ENCODE peak calls at places on chromosome 16, in four cellular contexts. W is astrocyte, B is gastrocnemius medialis, S is Peyer's patch. R is an unnamed sample.

GRCh38 chr16:15644306-15644961 is 1.5 kb upstream of the MARF1 start:
- DNase-seq in W (no peak), B (no peak), S (no peak), R (no peak)

GRCh38 chr16:67213197-67214019 is 13.5 kb upstream of the TMEM208 start:
- DNase-seq in W (no peak), B (peak), S (no peak), R (no peak)

GRCh38 chr16:1188781-1189189 is 35.9 kb downstream of the CACNA1H start:
- DNase-seq in W (no peak), B (no peak), S (peak), R (no peak)

GRCh38 chr16:66516172-66516807 is 33.6 kb downstream of the TK2 start:
- DNase-seq in W (no peak), B (no peak), S (no peak), R (no peak)

GRCh38 chr16:84603115-84603816 is 14.6 kb downstream of the COTL1 start:
- DNase-seq in W (peak), B (peak), S (peak), R (peak)

GRCh38 chr16:29701214-29701555 is 22.2 kb downstream of the QPRT start:
- DNase-seq in W (no peak), B (no peak), S (no peak), R (no peak)

GRCh38 chr16:16038950-16039349 is 89.5 kb downstream of the ABCC1 start:
- DNase-seq in W (no peak), B (no peak), S (no peak), R (no peak)

GRCh38 chr16:35629001-35629400 is 2169.6 kb downstream of the TP53TG3F start:
- DNase-seq in W (no peak), B (no peak), S (no peak), R (no peak)

GRCh38 chr16:1990336-1991134 is 765 bp downstream of the SYNGR3 start:
- DNase-seq in W (no peak), B (no peak), S (peak), R (no peak)

GRCh38 chr16:8949536-8950418 is 13.9 kb downstream of the USP7 start:
- DNase-seq in W (peak), B (no peak), S (no peak), R (no peak)

GRCh38 chr16:49811630-49812334 is 44.1 kb downstream of the ZNF423 start:
- DNase-seq in W (no peak), B (peak), S (no peak), R (peak)

GRCh38 chr16:78310990-78311561 is 211.6 kb downstream of the WWOX start:
- DNase-seq in W (peak), B (no peak), S (no peak), R (no peak)

GRCh38 chr16:68486671-68487495 is 38.6 kb upstream of the SMPD3 start:
- DNase-seq in W (no peak), B (no peak), S (peak), R (no peak)

GRCh38 chr16:391885-392335 is 5.1 kb upstream of the NME4 start:
- DNase-seq in W (peak), B (no peak), S (peak), R (no peak)

GRCh38 chr16:34758835-34759234 is 1299.4 kb downstream of the TP53TG3F start:
- DNase-seq in W (no peak), B (no peak), S (no peak), R (no peak)

GRCh38 chr16:70523621-70524405 is at the start of gene SF3B3:
- DNase-seq in W (no peak), B (peak), S (peak), R (peak)

GRCh38 chr16:84986102-84986501 is 25.2 kb downstream of the ZDHHC7 start:
- DNase-seq in W (no peak), B (no peak), S (no peak), R (no peak)

GRCh38 chr16:67936876-67937605 is 391 bp upstream of the PSMB10 start:
- DNase-seq in W (no peak), B (no peak), S (peak), R (no peak)

GRCh38 chr16:28001184-28001583 is 62.3 kb downstream of the GSG1L start:
- DNase-seq in W (no peak), B (no peak), S (no peak), R (no peak)

GRCh38 chr16:8194795-8195194 is 395.5 kb downstream of the TMEM114 start:
- DNase-seq in W (no peak), B (no peak), S (no peak), R (no peak)

GRCh38 chr16:63363738-63364137 is 1327.5 kb upstream of the CDH8 start:
- DNase-seq in W (no peak), B (no peak), S (no peak), R (no peak)

GRCh38 chr16:2514333-2515179 is 804 bp downstream of the ATP6V0C start:
- DNase-seq in W (no peak), B (no peak), S (peak), R (no peak)

GRCh38 chr16:22372882-22373661 is 1.3 kb downstream of the CDR2 start:
- DNase-seq in W (no peak), B (no peak), S (no peak), R (no peak)

GRCh38 chr16:52546291-52546941 is 527 bp downstream of the TOX3 start:
- DNase-seq in W (no peak), B (no peak), S (no peak), R (no peak)

GRCh38 chr16:52543654-52544053 is 3.3 kb downstream of the TOX3 start:
- DNase-seq in W (no peak), B (no peak), S (no peak), R (no peak)

GRCh38 chr16:52547001-52547833 is at the start of gene TOX3:
- DNase-seq in W (no peak), B (no peak), S (peak), R (no peak)

GRCh38 chr16:52545157-52545543 is 1.8 kb downstream of the TOX3 start:
- DNase-seq in W (no peak), B (no peak), S (no peak), R (no peak)

GRCh38 chr16:52545544-52546262 is 1.2 kb downstream of the TOX3 start:
- DNase-seq in W (no peak), B (no peak), S (peak), R (no peak)
- H3K27ac ChIP-seq in W (no peak), B (no peak), S (no peak), R (peak)

GRCh38 chr16:3612510-3613466 is 1.4 kb upstream of the SLX4 start:
- DNase-seq in W (no peak), B (no peak), S (peak), R (no peak)
- H3K27ac ChIP-seq in W (no peak), B (no peak), S (peak), R (no peak)

GRCh38 chr16:53094013-53094630 is 39.3 kb downstream of the CHD9 start:
- DNase-seq in W (no peak), B (no peak), S (peak), R (no peak)
- H3K27ac ChIP-seq in W (no peak), B (peak), S (peak), R (peak)

GRCh38 chr16:88780100-88781062 is 4.6 kb downstream of the PIEZO1 start:
- DNase-seq in W (no peak), B (no peak), S (no peak), R (no peak)

GRCh38 chr16:88778541-88779065 is 6.4 kb downstream of the PIEZO1 start:
- DNase-seq in W (no peak), B (no peak), S (no peak), R (no peak)

GRCh38 chr16:88781140-88782077 is 3.6 kb downstream of the PIEZO1 start:
- DNase-seq in W (no peak), B (no peak), S (peak), R (no peak)

GRCh38 chr16:88777801-88778415 is 7.1 kb downstream of the PIEZO1 start:
- DNase-seq in W (no peak), B (no peak), S (no peak), R (no peak)

DNA sequence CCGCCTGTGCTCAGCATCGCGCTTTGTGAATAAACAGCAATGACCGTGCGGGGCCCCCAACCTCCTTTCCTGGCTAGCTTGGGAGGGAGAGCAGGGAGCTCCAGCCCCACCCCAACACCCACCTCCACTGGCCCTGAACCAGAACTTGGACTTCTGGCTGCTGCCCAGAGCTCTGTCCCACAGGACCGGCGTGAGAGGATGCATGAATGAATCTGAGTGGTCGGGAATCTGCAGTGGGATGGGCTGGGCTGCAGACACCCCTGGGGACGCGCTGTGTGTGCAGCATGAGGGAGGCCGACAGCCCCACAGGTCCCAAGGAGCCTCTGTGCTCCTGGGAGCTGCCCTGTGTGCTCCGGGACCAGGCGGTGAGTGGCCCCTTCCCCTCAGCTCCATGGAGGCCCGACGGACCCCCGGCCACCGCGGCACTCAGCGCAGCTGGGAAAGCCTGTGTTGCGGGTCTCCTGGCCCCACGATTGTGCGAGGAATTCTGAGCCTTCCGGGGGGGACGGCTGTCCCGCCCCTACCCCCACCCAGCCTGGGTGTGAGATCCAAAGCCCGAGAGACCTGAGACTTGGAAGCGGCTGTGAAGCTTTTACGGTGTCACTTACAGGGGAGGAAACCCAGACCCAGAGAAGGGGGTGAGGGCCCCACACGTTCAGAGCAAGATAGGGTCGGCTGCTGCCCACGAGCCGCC is 5.5 kb downstream of the PIEZO1 start:
- DNase-seq in W (no peak), B (no peak), S (no peak), R (no peak)
- H3K27ac ChIP-seq in W (no peak), B (no peak), S (peak), R (no peak)

GRCh38 chr16:14329727-14330363 is 258.7 kb downstream of the MRTFB start:
- DNase-seq in W (no peak), B (no peak), S (no peak), R (no peak)

GRCh38 chr16:14325502-14325901 is 254.4 kb downstream of the MRTFB start:
- DNase-seq in W (no peak), B (no peak), S (no peak), R (no peak)

GRCh38 chr16:14322186-14322585 is 251.1 kb downstream of the MRTFB start:
- DNase-seq in W (no peak), B (no peak), S (no peak), R (no peak)

GRCh38 chr16:14324581-14324980 is 253.5 kb downstream of the MRTFB start:
- DNase-seq in W (peak), B (no peak), S (no peak), R (no peak)

GRCh38 chr16:14325921-14326401 is 254.8 kb downstream of the MRTFB start:
- DNase-seq in W (no peak), B (no peak), S (no peak), R (no peak)
- H3K27ac ChIP-seq in W (no peak), B (peak), S (no peak), R (no peak)

GRCh38 chr16:87395181-87395842 is 3.2 kb downstream of the MAP1LC3B start:
- DNase-seq in W (no peak), B (no peak), S (no peak), R (no peak)

GRCh38 chr16:87392823-87393679 is 915 bp downstream of the MAP1LC3B start:
- DNase-seq in W (peak), B (no peak), S (peak), R (no peak)

GRCh38 chr16:87391324-87391949 is 699 bp upstream of the MAP1LC3B start:
- DNase-seq in W (no peak), B (peak), S (peak), R (no peak)

GRCh38 chr16:87391950-87392822 is at the start of gene MAP1LC3B:
- DNase-seq in W (peak), B (peak), S (peak), R (peak)

GRCh38 chr16:87393680-87394055 is 1.5 kb downstream of the MAP1LC3B start:
- DNase-seq in W (no peak), B (no peak), S (peak), R (no peak)
- H3K27ac ChIP-seq in W (no peak), B (peak), S (peak), R (no peak)

R was measured in substantia nigra.